ENCODE peak calls at places on chromosomes 7 and 10, in ten cellular contexts. One of them, this sample, is unnamed.

GRCh38 chr7:132904209-132904608 is 177.7 kb downstream of the CHCHD3 start:
- DNase-seq in tibial artery: no peak
- DNase-seq in right cardiac atrium: no peak
- DNase-seq in adrenal gland: no peak
- DNase-seq in PC-3: peak; percentile 26
- DNase-seq in mesenchymal stem cell: no peak
- DNase-seq in cardiac muscle cell: no peak
- DNase-seq in adipocyte: no peak
- DNase-seq in heart left ventricle: no peak
- DNase-seq in IMR-90: no peak
- DNase-seq in this sample: no peak

GRCh38 chr7:18667466-18667865 is 171.9 kb downstream of the HDAC9 start:
- DNase-seq in tibial artery: no peak
- DNase-seq in adipocyte: peak; percentile 70
- DNase-seq in IMR-90: peak; percentile 80
- DNase-seq in heart left ventricle: no peak
- DNase-seq in mesenchymal stem cell: peak; percentile 83
- DNase-seq in cardiac muscle cell: peak; percentile 86
- DNase-seq in PC-3: peak; percentile 84
- DNase-seq in right cardiac atrium: no peak
- DNase-seq in adrenal gland: no peak
- DNase-seq in this sample: no peak

GRCh38 chr10:133089461-133089800 is 1.7 kb downstream of the ADGRA1 start:
- DNase-seq in mesenchymal stem cell: no peak
- DNase-seq in cardiac muscle cell: no peak
- DNase-seq in right cardiac atrium: no peak
- DNase-seq in adrenal gland: no peak
- DNase-seq in heart left ventricle: no peak
- DNase-seq in tibial artery: no peak
- DNase-seq in IMR-90: no peak
- DNase-seq in PC-3: no peak
- DNase-seq in adipocyte: no peak
- DNase-seq in this sample: no peak

GRCh38 chr10:69060127-69060798 is 27.6 kb upstream of the SRGN start:
- DNase-seq in cardiac muscle cell: no peak
- DNase-seq in PC-3: no peak
- DNase-seq in heart left ventricle: no peak
- DNase-seq in tibial artery: no peak
- DNase-seq in adipocyte: no peak
- DNase-seq in IMR-90: no peak
- DNase-seq in adrenal gland: no peak
- DNase-seq in mesenchymal stem cell: no peak
- DNase-seq in right cardiac atrium: no peak
- DNase-seq in this sample: no peak

GRCh38 chr10:30062090-30062489 is 2.7 kb upstream of the JCAD start:
- DNase-seq in IMR-90: peak; percentile 97
- DNase-seq in adipocyte: peak; percentile 71
- DNase-seq in cardiac muscle cell: peak; percentile 88
- DNase-seq in right cardiac atrium: no peak
- DNase-seq in PC-3: no peak
- DNase-seq in mesenchymal stem cell: peak; percentile 95
- DNase-seq in heart left ventricle: no peak
- DNase-seq in adrenal gland: no peak
- DNase-seq in tibial artery: no peak
- DNase-seq in this sample: peak; percentile 91

GRCh38 chr7:88291401-88292173 is 15.1 kb downstream of the STEAP4 start:
- DNase-seq in cardiac muscle cell: peak; percentile 35
- DNase-seq in PC-3: peak; percentile 86
- DNase-seq in mesenchymal stem cell: no peak
- DNase-seq in IMR-90: peak; percentile 3
- DNase-seq in right cardiac atrium: no peak
- DNase-seq in heart left ventricle: no peak
- DNase-seq in tibial artery: no peak
- DNase-seq in adipocyte: no peak
- DNase-seq in adrenal gland: no peak
- DNase-seq in this sample: no peak

GRCh38 chr10:34804306-34804705 is 10.8 kb downstream of the PARD3 start:
- DNase-seq in cardiac muscle cell: no peak
- DNase-seq in adipocyte: no peak
- DNase-seq in IMR-90: peak; percentile 10
- DNase-seq in heart left ventricle: no peak
- DNase-seq in PC-3: peak; percentile 86
- DNase-seq in tibial artery: no peak
- DNase-seq in mesenchymal stem cell: no peak
- DNase-seq in adrenal gland: no peak
- DNase-seq in right cardiac atrium: no peak
- DNase-seq in this sample: no peak

GRCh38 chr7:108201766-108202165 is 71.6 kb upstream of the LAMB4 start:
- DNase-seq in mesenchymal stem cell: peak; percentile 14
- DNase-seq in right cardiac atrium: no peak
- DNase-seq in adrenal gland: no peak
- DNase-seq in PC-3: no peak
- DNase-seq in cardiac muscle cell: no peak
- DNase-seq in adipocyte: no peak
- DNase-seq in IMR-90: no peak
- DNase-seq in tibial artery: no peak
- DNase-seq in heart left ventricle: no peak
- DNase-seq in this sample: no peak

GRCh38 chr10:67784584-67784983 is 53.4 kb downstream of the DNAJC12 start:
- DNase-seq in mesenchymal stem cell: no peak
- DNase-seq in PC-3: no peak
- DNase-seq in right cardiac atrium: no peak
- DNase-seq in heart left ventricle: no peak
- DNase-seq in adipocyte: peak; percentile 43
- DNase-seq in cardiac muscle cell: peak; percentile 82
- DNase-seq in adrenal gland: no peak
- DNase-seq in IMR-90: peak; percentile 8
- DNase-seq in tibial artery: no peak
- DNase-seq in this sample: no peak

GRCh38 chr10:20622522-20623270 is 274.4 kb downstream of the NEBL start:
- DNase-seq in right cardiac atrium: no peak
- DNase-seq in adrenal gland: no peak
- DNase-seq in tibial artery: no peak
- DNase-seq in adipocyte: peak; percentile 0
- DNase-seq in PC-3: peak; percentile 87
- DNase-seq in heart left ventricle: no peak
- DNase-seq in mesenchymal stem cell: peak; percentile 65
- DNase-seq in IMR-90: peak; percentile 1
- DNase-seq in cardiac muscle cell: no peak
- DNase-seq in this sample: peak; percentile 36

GRCh38 chr10:75042292-75042974 is 69.0 kb upstream of the SAMD8 start:
- DNase-seq in cardiac muscle cell: peak; percentile 23
- DNase-seq in adrenal gland: no peak
- DNase-seq in mesenchymal stem cell: peak; percentile 41
- DNase-seq in right cardiac atrium: no peak
- DNase-seq in IMR-90: peak; percentile 86
- DNase-seq in tibial artery: no peak
- DNase-seq in heart left ventricle: no peak
- DNase-seq in PC-3: peak; percentile 93
- DNase-seq in adipocyte: peak; percentile 79
- DNase-seq in this sample: peak; percentile 86

GRCh38 chr7:135684134-135684533 is 21.8 kb downstream of the STMP1 start:
- DNase-seq in adipocyte: peak; percentile 27
- DNase-seq in PC-3: no peak
- DNase-seq in IMR-90: peak; percentile 49
- DNase-seq in adrenal gland: no peak
- DNase-seq in mesenchymal stem cell: peak; percentile 37
- DNase-seq in right cardiac atrium: no peak
- DNase-seq in cardiac muscle cell: peak; percentile 51
- DNase-seq in heart left ventricle: no peak
- DNase-seq in tibial artery: no peak
- DNase-seq in this sample: no peak

DNA sequence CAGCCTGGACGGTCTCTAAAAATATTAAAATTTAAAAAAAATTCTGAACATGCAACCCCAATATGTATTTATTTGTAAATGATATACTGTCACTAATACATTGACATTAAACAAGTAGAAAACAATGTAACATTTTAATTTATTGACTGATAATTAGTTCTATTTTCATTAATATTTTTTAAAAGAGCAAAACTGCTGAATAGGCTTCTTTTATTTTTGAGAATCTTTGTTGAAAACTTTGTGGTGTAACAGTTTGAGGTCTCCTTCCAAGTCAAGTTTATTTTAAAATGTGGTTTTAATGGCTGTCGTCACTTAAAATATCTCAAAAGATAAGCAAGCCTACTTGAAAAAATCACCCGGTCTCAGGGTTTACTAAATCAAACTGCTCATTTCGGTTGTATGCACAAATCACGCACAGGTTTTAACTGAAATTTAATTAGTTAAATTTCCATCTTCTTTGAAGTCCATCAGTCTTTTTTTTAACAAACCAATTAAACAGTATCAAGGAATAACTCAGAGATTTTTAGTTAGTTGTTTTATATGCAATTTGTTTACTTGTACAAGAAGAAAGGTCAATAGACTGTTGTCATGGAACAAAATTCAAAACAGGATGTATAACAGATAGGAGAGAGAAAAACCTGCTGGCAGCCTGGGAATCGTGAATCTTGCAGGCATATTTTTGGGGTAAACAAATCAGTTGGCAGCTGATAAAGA is 9.8 kb upstream of the EDRF1 start:
- DNase-seq in adrenal gland: no peak
- DNase-seq in mesenchymal stem cell: peak; percentile 79
- DNase-seq in right cardiac atrium: no peak
- DNase-seq in heart left ventricle: no peak
- DNase-seq in adipocyte: no peak
- DNase-seq in tibial artery: no peak
- DNase-seq in IMR-90: peak; percentile 55
- DNase-seq in PC-3: no peak
- DNase-seq in cardiac muscle cell: peak; percentile 37
- DNase-seq in this sample: no peak
- H3K4me3 ChIP-seq in adrenal gland: no peak overlapping the region
- H3K4me3 ChIP-seq in mesenchymal stem cell: no peak overlapping the region
- H3K4me3 ChIP-seq in right cardiac atrium: peak overlapping the region; percentile 48
- H3K4me3 ChIP-seq in heart left ventricle: peak overlapping the region; percentile 1
- H3K4me3 ChIP-seq in adipocyte: peak overlapping the region; percentile 44
- H3K4me3 ChIP-seq in tibial artery: no peak overlapping the region
- H3K4me3 ChIP-seq in IMR-90: no peak overlapping the region
- H3K4me3 ChIP-seq in PC-3: no peak overlapping the region
- H3K4me3 ChIP-seq in cardiac muscle cell: no peak overlapping the region
- H3K4me3 ChIP-seq in this sample: no peak overlapping the region

GRCh38 chr10:88389456-88389855 is 193.7 kb downstream of the RNLS start:
- DNase-seq in PC-3: no peak
- DNase-seq in tibial artery: peak; percentile 23
- DNase-seq in adrenal gland: peak; percentile 47
- DNase-seq in right cardiac atrium: no peak
- DNase-seq in mesenchymal stem cell: peak; percentile 69
- DNase-seq in heart left ventricle: no peak
- DNase-seq in cardiac muscle cell: peak; percentile 81
- DNase-seq in adipocyte: peak; percentile 87
- DNase-seq in IMR-90: peak; percentile 73
- DNase-seq in this sample: peak; percentile 22
- H3K4me1 ChIP-seq in PC-3: no peaks in the 10 kb centered on the region
- H3K4me1 ChIP-seq in tibial artery: peaks cover 16% of the 10 kb centered on the region
- H3K4me1 ChIP-seq in adrenal gland: peaks cover 48% of the 10 kb centered on the region
- H3K4me1 ChIP-seq in right cardiac atrium: peaks cover 6% of the 10 kb centered on the region
- H3K4me1 ChIP-seq in mesenchymal stem cell: peaks cover 5% of the 10 kb centered on the region
- H3K4me1 ChIP-seq in heart left ventricle: peaks cover 12% of the 10 kb centered on the region
- H3K4me1 ChIP-seq in cardiac muscle cell: peaks cover 25% of the 10 kb centered on the region
- H3K4me1 ChIP-seq in adipocyte: peaks cover 41% of the 10 kb centered on the region
- H3K4me1 ChIP-seq in IMR-90: peaks cover 2% of the 10 kb centered on the region
- H3K4me1 ChIP-seq in this sample: peaks cover 24% of the 10 kb centered on the region

GRCh38 chr10:46523119-46523880 is 33.2 kb downstream of the GPRIN2 start:
- DNase-seq in adrenal gland: no peak
- DNase-seq in right cardiac atrium: peak; percentile 66
- DNase-seq in cardiac muscle cell: peak; percentile 70
- DNase-seq in PC-3: peak; percentile 76
- DNase-seq in heart left ventricle: peak; percentile 47
- DNase-seq in mesenchymal stem cell: peak; percentile 26
- DNase-seq in tibial artery: peak; percentile 20
- DNase-seq in adipocyte: no peak
- DNase-seq in IMR-90: no peak
- DNase-seq in this sample: peak; percentile 82

GRCh38 chr10:46525177-46525823 is 31.2 kb downstream of the GPRIN2 start:
- DNase-seq in adrenal gland: no peak
- DNase-seq in PC-3: peak; percentile 84
- DNase-seq in tibial artery: no peak
- DNase-seq in cardiac muscle cell: peak; percentile 92
- DNase-seq in mesenchymal stem cell: peak; percentile 83
- DNase-seq in adipocyte: no peak
- DNase-seq in IMR-90: peak; percentile 89
- DNase-seq in heart left ventricle: peak; percentile 11
- DNase-seq in right cardiac atrium: peak; percentile 11
- DNase-seq in this sample: peak; percentile 94

GRCh38 chr10:46522295-46523118 is 34.0 kb downstream of the GPRIN2 start:
- DNase-seq in adipocyte: no peak
- DNase-seq in mesenchymal stem cell: no peak
- DNase-seq in right cardiac atrium: no peak
- DNase-seq in cardiac muscle cell: no peak
- DNase-seq in PC-3: no peak
- DNase-seq in heart left ventricle: peak; percentile 11
- DNase-seq in adrenal gland: no peak
- DNase-seq in tibial artery: no peak
- DNase-seq in IMR-90: no peak
- DNase-seq in this sample: no peak

GRCh38 chr10:46524471-46525176 is 31.8 kb downstream of the GPRIN2 start:
- DNase-seq in PC-3: peak; percentile 77
- DNase-seq in mesenchymal stem cell: peak; percentile 59
- DNase-seq in heart left ventricle: peak; percentile 25
- DNase-seq in cardiac muscle cell: peak; percentile 91
- DNase-seq in adrenal gland: no peak
- DNase-seq in IMR-90: peak; percentile 65
- DNase-seq in adipocyte: no peak
- DNase-seq in right cardiac atrium: peak; percentile 57
- DNase-seq in tibial artery: peak; percentile 24
- DNase-seq in this sample: peak; percentile 89

DNA sequence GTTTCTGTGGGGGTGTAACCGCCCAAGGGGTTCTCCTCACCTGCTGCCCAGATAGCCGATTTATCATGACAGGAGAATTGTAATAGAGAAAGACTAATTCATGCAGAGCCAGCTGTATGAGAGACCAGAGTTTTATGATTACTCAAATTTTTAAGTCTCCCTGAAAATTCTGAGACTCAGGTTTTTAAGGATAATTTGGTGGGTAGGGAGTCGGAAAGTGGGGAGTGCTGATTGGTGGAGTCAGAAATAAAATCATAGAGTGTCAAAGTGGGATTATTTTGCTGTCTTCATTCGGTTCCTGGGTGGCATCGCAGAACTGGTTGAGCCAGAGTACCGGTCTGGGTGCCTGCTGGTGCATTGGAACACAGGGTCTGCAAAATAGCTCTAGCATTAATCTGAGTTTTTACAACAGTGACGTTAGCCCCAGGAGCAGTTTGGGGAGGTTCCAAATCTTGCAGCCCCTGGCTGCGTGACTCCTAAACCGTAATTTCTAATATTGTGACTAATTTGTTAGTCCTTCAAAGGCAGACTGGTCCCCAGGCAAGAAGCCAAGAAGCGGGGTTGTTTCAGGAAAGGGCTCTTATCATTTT is 32.5 kb downstream of the GPRIN2 start:
- DNase-seq in PC-3: peak; percentile 99
- DNase-seq in mesenchymal stem cell: peak; percentile 82
- DNase-seq in cardiac muscle cell: peak; percentile 94
- DNase-seq in heart left ventricle: peak; percentile 21
- DNase-seq in adipocyte: peak; percentile 49
- DNase-seq in adrenal gland: peak; percentile 88
- DNase-seq in right cardiac atrium: peak; percentile 58
- DNase-seq in IMR-90: peak; percentile 94
- DNase-seq in tibial artery: peak; percentile 20
- DNase-seq in this sample: peak; percentile 86
- H3K27me3 ChIP-seq in PC-3: no peaks in the 10 kb centered on the region
- H3K27me3 ChIP-seq in mesenchymal stem cell: no peaks in the 10 kb centered on the region
- H3K27me3 ChIP-seq in cardiac muscle cell: no peaks in the 10 kb centered on the region
- H3K27me3 ChIP-seq in heart left ventricle: peaks cover 10% of the 10 kb centered on the region
- H3K27me3 ChIP-seq in adipocyte: peaks cover 8% of the 10 kb centered on the region
- H3K27me3 ChIP-seq in adrenal gland: no peaks in the 10 kb centered on the region
- H3K27me3 ChIP-seq in right cardiac atrium: no peaks in the 10 kb centered on the region
- H3K27me3 ChIP-seq in IMR-90: no peaks in the 10 kb centered on the region
- H3K27me3 ChIP-seq in tibial artery: no peaks in the 10 kb centered on the region
- H3K27me3 ChIP-seq in this sample: no peaks in the 10 kb centered on the region

GRCh38 chr7:42234736-42235135 is 2.3 kb downstream of the GLI3 start:
- DNase-seq in cardiac muscle cell: no peak
- DNase-seq in mesenchymal stem cell: peak; percentile 25
- DNase-seq in adrenal gland: no peak
- DNase-seq in adipocyte: no peak
- DNase-seq in tibial artery: no peak
- DNase-seq in right cardiac atrium: no peak
- DNase-seq in heart left ventricle: no peak
- DNase-seq in PC-3: no peak
- DNase-seq in IMR-90: no peak
- DNase-seq in this sample: no peak
- H3K4me3 ChIP-seq in cardiac muscle cell: no peak overlapping the region
- H3K4me3 ChIP-seq in mesenchymal stem cell: no peak overlapping the region
- H3K4me3 ChIP-seq in adrenal gland: no peak overlapping the region
- H3K4me3 ChIP-seq in adipocyte: peak overlapping the region; percentile 93
- H3K4me3 ChIP-seq in tibial artery: no peak overlapping the region
- H3K4me3 ChIP-seq in right cardiac atrium: no peak overlapping the region
- H3K4me3 ChIP-seq in heart left ventricle: peak overlapping the region; percentile 4
- H3K4me3 ChIP-seq in PC-3: peak overlapping the region; percentile 92
- H3K4me3 ChIP-seq in IMR-90: no peak overlapping the region
- H3K4me3 ChIP-seq in this sample: no peak overlapping the region